ENCODE peak calls at places on chromosomes 13 and 19, in four cellular contexts. Q is stimulated activated CD8-positive, alpha-beta memory T cell treated with anti-CD3 and anti-CD28 coated beads, Interleukin-4, amount 100 ng/mL, for 24 hours; U is Jurkat, Clone E6-1; Z is stimulated activated CD4-positive, alpha-beta T cell treated with anti-CD3 and anti-CD28 coated beads, Interleukin-1b, Interleukin-23, amount 100 ng/mL, for 24 hours. F is an unnamed sample.

GRCh38 chr13:111115841-111116500 is 861 bp downstream of the ARHGEF7 start:
- DNase-seq in Q (no peak), U (no peak), Z (no peak), F (no peak)

GRCh38 chr19:8512115-8512967 is 1.6 kb downstream of the ZNF414 start:
- DNase-seq in Q (no peak), U (peak), Z (no peak), F (peak)

GRCh38 chr13:32731576-32731975 is 145.3 kb downstream of the PDS5B start:
- DNase-seq in Q (no peak), U (no peak), Z (peak), F (no peak)

GRCh38 chr19:3458595-3459284 is 21.6 kb downstream of the SMIM24 start:
- DNase-seq in Q (no peak), U (no peak), Z (no peak), F (no peak)

GRCh38 chr13:47794963-47795362 is 206.1 kb downstream of the SUCLA2 start:
- DNase-seq in Q (no peak), U (peak), Z (no peak), F (no peak)

GRCh38 chr13:76820759-76821158 is 65.4 kb downstream of the KCTD12 start:
- DNase-seq in Q (no peak), U (no peak), Z (no peak), F (no peak)

GRCh38 chr13:95480131-95480545 is 72.4 kb upstream of the CLDN10 start:
- DNase-seq in Q (no peak), U (no peak), Z (peak), F (no peak)

GRCh38 chr19:42469311-42470239 is 26.8 kb upstream of the CXCL17 start:
- DNase-seq in Q (no peak), U (no peak), Z (no peak), F (no peak)

GRCh38 chr13:98823442-98823841 is 71.0 kb upstream of the SLC15A1 start:
- DNase-seq in Q (no peak), U (no peak), Z (no peak), F (no peak)

GRCh38 chr13:25783076-25783475 is 268.7 kb downstream of the SHISA2 start:
- DNase-seq in Q (no peak), U (no peak), Z (no peak), F (no peak)

GRCh38 chr19:38815059-38816001 is 2.6 kb upstream of the LGALS4 start:
- DNase-seq in Q (no peak), U (no peak), Z (no peak), F (no peak)

GRCh38 chr19:37989855-37990254 is 82.8 kb downstream of the SIPA1L3 start:
- DNase-seq in Q (no peak), U (no peak), Z (no peak), F (no peak)

GRCh38 chr13:42275506-42275905 is 3.6 kb downstream of the AKAP11 start:
- DNase-seq in Q (no peak), U (no peak), Z (no peak), F (no peak)

GRCh38 chr13:62119739-62120700 is 704.4 kb upstream of the PCDH20 start:
- DNase-seq in Q (no peak), U (peak), Z (no peak), F (no peak)

GRCh38 chr19:23800868-23801267 is 42.2 kb upstream of the ZNF681 start:
- DNase-seq in Q (no peak), U (no peak), Z (no peak), F (no peak)

GRCh38 chr19:51246153-51246552 is 4.7 kb upstream of the SIGLECL1 start:
- DNase-seq in Q (no peak), U (peak), Z (no peak), F (no peak)

GRCh38 chr13:99484405-99484981 is 16.8 kb upstream of the TM9SF2 start:
- DNase-seq in Q (no peak), U (peak), Z (no peak), F (no peak)

GRCh38 chr19:51441410-51442390 is 16.6 kb downstream of the SIGLEC8 start:
- DNase-seq in Q (peak), U (peak), Z (peak), F (peak)

GRCh38 chr19:1767464-1767933 is 14.2 kb downstream of the ONECUT3 start:
- DNase-seq in Q (peak), U (peak), Z (peak), F (peak)

GRCh38 chr19:7732045-7732444 is at the start of gene CLEC4G:
- DNase-seq in Q (no peak), U (no peak), Z (no peak), F (no peak)

GRCh38 chr13:44719857-44720671 is 143.9 kb upstream of the TSC22D1 start:
- DNase-seq in Q (no peak), U (no peak), Z (no peak), F (no peak)

GRCh38 chr19:18204394-18205179 is 745 bp upstream of the RAB3A start:
- DNase-seq in Q (no peak), U (peak), Z (no peak), F (no peak)

GRCh38 chr19:4499855-4500254 is 18.4 kb downstream of the PLIN4 start:
- DNase-seq in Q (no peak), U (no peak), Z (no peak), F (no peak)